ENCODE peak calls at places on chromosomes 11 and 22, in five cellular contexts. One of them, this sample, is unnamed.
A peak's percentile ranks its signal among the peaks of the same experiment; 100 is the strongest.

GRCh38 chr22:34281738-34282137 is 361.5 kb upstream of the LARGE1 start:
- DNase-seq in PC-3: no peak
- DNase-seq in SK-N-SH: no peak
- DNase-seq in OCI-LY7: no peak
- DNase-seq in GM23338: no peak
- DNase-seq in this sample: no peak

GRCh38 chr22:29152045-29152380 is 53.7 kb upstream of the EMID1 start:
- DNase-seq in OCI-LY7: no peak
- DNase-seq in PC-3: no peak
- DNase-seq in GM23338: peak; percentile 64
- DNase-seq in SK-N-SH: no peak
- DNase-seq in this sample: no peak

GRCh38 chr11:22041039-22041438 is 151.8 kb upstream of the ANO5 start:
- DNase-seq in OCI-LY7: no peak
- DNase-seq in SK-N-SH: no peak
- DNase-seq in GM23338: no peak
- DNase-seq in PC-3: no peak
- DNase-seq in this sample: no peak

GRCh38 chr11:69539416-69540117 is 58.1 kb downstream of the LINC01488 start:
- DNase-seq in GM23338: no peak
- DNase-seq in PC-3: no peak
- DNase-seq in OCI-LY7: no peak
- DNase-seq in SK-N-SH: no peak
- DNase-seq in this sample: no peak

GRCh38 chr11:46286789-46287188 is 9.3 kb downstream of the CREB3L1 start:
- DNase-seq in GM23338: no peak
- DNase-seq in SK-N-SH: no peak
- DNase-seq in PC-3: no peak
- DNase-seq in OCI-LY7: no peak
- DNase-seq in this sample: no peak

GRCh38 chr11:12674571-12674935 is 332 bp downstream of the TEAD1 start:
- DNase-seq in GM23338: peak; percentile 79
- DNase-seq in SK-N-SH: peak; percentile 81
- DNase-seq in OCI-LY7: peak; percentile 24
- DNase-seq in PC-3: no peak
- DNase-seq in this sample: peak; percentile 36

GRCh38 chr11:4926607-4927006 is 2.5 kb upstream of the OR51G1 start:
- DNase-seq in SK-N-SH: no peak
- DNase-seq in GM23338: no peak
- DNase-seq in PC-3: no peak
- DNase-seq in OCI-LY7: no peak
- DNase-seq in this sample: no peak

GRCh38 chr22:19719055-19719482 is 4.3 kb upstream of the GP1BB start:
- DNase-seq in GM23338: no peak
- DNase-seq in PC-3: no peak
- DNase-seq in OCI-LY7: no peak
- DNase-seq in SK-N-SH: no peak
- DNase-seq in this sample: no peak

GRCh38 chr22:25172153-25172552 is 27.5 kb upstream of the CRYBB3 start:
- DNase-seq in OCI-LY7: no peak
- DNase-seq in SK-N-SH: peak; percentile 49
- DNase-seq in GM23338: no peak
- DNase-seq in PC-3: peak; percentile 34
- DNase-seq in this sample: no peak

GRCh38 chr11:125229006-125229405 is 64.5 kb downstream of the PKNOX2 start:
- DNase-seq in SK-N-SH: no peak
- DNase-seq in PC-3: no peak
- DNase-seq in GM23338: peak; percentile 45
- DNase-seq in OCI-LY7: no peak
- DNase-seq in this sample: no peak

GRCh38 chr11:121154473-121154872 is 53.4 kb downstream of the TECTA start:
- DNase-seq in PC-3: no peak
- DNase-seq in GM23338: no peak
- DNase-seq in SK-N-SH: peak; percentile 52
- DNase-seq in OCI-LY7: no peak
- DNase-seq in this sample: no peak

GRCh38 chr22:30234786-30235470 is 11.6 kb downstream of the LIF start:
- DNase-seq in PC-3: no peak
- DNase-seq in OCI-LY7: no peak
- DNase-seq in GM23338: no peak
- DNase-seq in SK-N-SH: no peak
- DNase-seq in this sample: no peak

GRCh38 chr11:34243620-34244493 is 114.0 kb downstream of the ABTB2 start:
- DNase-seq in GM23338: no peak
- DNase-seq in SK-N-SH: no peak
- DNase-seq in PC-3: peak; percentile 87
- DNase-seq in OCI-LY7: no peak
- DNase-seq in this sample: peak; percentile 91

GRCh38 chr11:24866743-24867142 is 369.9 kb downstream of the LUZP2 start:
- DNase-seq in OCI-LY7: no peak
- DNase-seq in GM23338: no peak
- DNase-seq in SK-N-SH: peak; percentile 25
- DNase-seq in PC-3: no peak
- DNase-seq in this sample: no peak

GRCh38 chr11:66325140-66325754 is 8.4 kb upstream of the CD248 start:
- DNase-seq in GM23338: no peak
- DNase-seq in SK-N-SH: peak; percentile 19
- DNase-seq in OCI-LY7: peak; percentile 72
- DNase-seq in PC-3: no peak
- DNase-seq in this sample: no peak

GRCh38 chr11:74493816-74494630 is 499 bp upstream of the LIPT2 start:
- DNase-seq in SK-N-SH: no peak
- DNase-seq in OCI-LY7: no peak
- DNase-seq in GM23338: peak; percentile 34
- DNase-seq in PC-3: peak; percentile 80
- DNase-seq in this sample: no peak

GRCh38 chr11:68145120-68145866 is 24.1 kb upstream of the CHKA start:
- DNase-seq in SK-N-SH: no peak
- DNase-seq in PC-3: peak; percentile 65
- DNase-seq in OCI-LY7: no peak
- DNase-seq in GM23338: no peak
- DNase-seq in this sample: no peak

GRCh38 chr11:44763111-44763820 is 36.5 kb downstream of the TSPAN18 start:
- DNase-seq in PC-3: no peak
- DNase-seq in SK-N-SH: no peak
- DNase-seq in GM23338: no peak
- DNase-seq in OCI-LY7: no peak
- DNase-seq in this sample: no peak

GRCh38 chr11:22558638-22559037 is 67.0 kb downstream of the FANCF start:
- DNase-seq in GM23338: no peak
- DNase-seq in SK-N-SH: peak; percentile 52
- DNase-seq in OCI-LY7: no peak
- DNase-seq in PC-3: no peak
- DNase-seq in this sample: no peak

GRCh38 chr22:38881464-38881871 is 9.5 kb upstream of the CBX6 start:
- DNase-seq in GM23338: no peak
- DNase-seq in PC-3: peak; percentile 21
- DNase-seq in SK-N-SH: no peak
- DNase-seq in OCI-LY7: no peak
- DNase-seq in this sample: no peak

GRCh38 chr11:883527-883926 is 27.1 kb downstream of the CHID1 start:
- DNase-seq in SK-N-SH: no peak
- DNase-seq in OCI-LY7: no peak
- DNase-seq in GM23338: no peak
- DNase-seq in PC-3: no peak
- DNase-seq in this sample: no peak

GRCh38 chr22:35131423-35132050 is 65.6 kb downstream of the ISX start:
- DNase-seq in PC-3: no peak
- DNase-seq in GM23338: no peak
- DNase-seq in OCI-LY7: no peak
- DNase-seq in SK-N-SH: no peak
- DNase-seq in this sample: peak; percentile 38

GRCh38 chr11:119482561-119483001 is 59.6 kb upstream of the THY1 start:
- DNase-seq in GM23338: no peak
- DNase-seq in OCI-LY7: no peak
- DNase-seq in SK-N-SH: no peak
- DNase-seq in PC-3: no peak
- DNase-seq in this sample: no peak

GRCh38 chr11:119202554-119202953 is 3.6 kb upstream of the CBL start:
- DNase-seq in PC-3: no peak
- DNase-seq in GM23338: no peak
- DNase-seq in OCI-LY7: no peak
- DNase-seq in SK-N-SH: no peak
- DNase-seq in this sample: no peak

GRCh38 chr11:117678651-117679407 is 118.2 kb downstream of the DSCAML1 start:
- DNase-seq in OCI-LY7: no peak
- DNase-seq in SK-N-SH: peak; percentile 45
- DNase-seq in PC-3: no peak
- DNase-seq in GM23338: no peak
- DNase-seq in this sample: no peak

GRCh38 chr11:35563413-35564245 is 38.2 kb upstream of the PAMR1 start:
- DNase-seq in GM23338: no peak
- DNase-seq in SK-N-SH: no peak
- DNase-seq in OCI-LY7: no peak
- DNase-seq in PC-3: no peak
- DNase-seq in this sample: no peak

GRCh38 chr11:37946155-37946766 is 1348.2 kb upstream of the RAG2 start:
- DNase-seq in OCI-LY7: peak; percentile 22
- DNase-seq in SK-N-SH: peak; percentile 16
- DNase-seq in GM23338: peak; percentile 65
- DNase-seq in PC-3: peak; percentile 54
- DNase-seq in this sample: peak; percentile 69

GRCh38 chr11:73280606-73281005 is 8.5 kb downstream of the P2RY6 start:
- DNase-seq in SK-N-SH: no peak
- DNase-seq in PC-3: no peak
- DNase-seq in OCI-LY7: no peak
- DNase-seq in GM23338: no peak
- DNase-seq in this sample: no peak

GRCh38 chr11:61041755-61042518 is 60.4 kb upstream of the CD5 start:
- DNase-seq in OCI-LY7: peak; percentile 76
- DNase-seq in PC-3: peak; percentile 52
- DNase-seq in GM23338: peak; percentile 66
- DNase-seq in SK-N-SH: no peak
- DNase-seq in this sample: peak; percentile 90

GRCh38 chr11:46247664-46248063 is 29.8 kb upstream of the CREB3L1 start:
- DNase-seq in OCI-LY7: peak; percentile 38
- DNase-seq in PC-3: peak; percentile 77
- DNase-seq in SK-N-SH: no peak
- DNase-seq in GM23338: peak; percentile 94
- DNase-seq in this sample: peak; percentile 33

GRCh38 chr22:23259916-23260644 is 79.8 kb downstream of the BCR start:
- DNase-seq in GM23338: peak; percentile 84
- DNase-seq in PC-3: no peak
- DNase-seq in SK-N-SH: no peak
- DNase-seq in OCI-LY7: no peak
- DNase-seq in this sample: no peak

GRCh38 chr11:62427630-62428233 is 8.9 kb downstream of the SCGB1A1 start:
- DNase-seq in PC-3: peak; percentile 35
- DNase-seq in GM23338: no peak
- DNase-seq in SK-N-SH: peak; percentile 47
- DNase-seq in OCI-LY7: no peak
- DNase-seq in this sample: no peak

GRCh38 chr11:104526006-104526405 is 362.1 kb upstream of the PDGFD start:
- DNase-seq in GM23338: no peak
- DNase-seq in SK-N-SH: no peak
- DNase-seq in OCI-LY7: no peak
- DNase-seq in PC-3: no peak
- DNase-seq in this sample: no peak

GRCh38 chr11:61332266-61332822 is 561 bp downstream of the DDB1 start:
- DNase-seq in GM23338: peak; percentile 61
- DNase-seq in OCI-LY7: peak; percentile 10
- DNase-seq in PC-3: peak; percentile 26
- DNase-seq in SK-N-SH: peak; percentile 51
- DNase-seq in this sample: no peak

DNA sequence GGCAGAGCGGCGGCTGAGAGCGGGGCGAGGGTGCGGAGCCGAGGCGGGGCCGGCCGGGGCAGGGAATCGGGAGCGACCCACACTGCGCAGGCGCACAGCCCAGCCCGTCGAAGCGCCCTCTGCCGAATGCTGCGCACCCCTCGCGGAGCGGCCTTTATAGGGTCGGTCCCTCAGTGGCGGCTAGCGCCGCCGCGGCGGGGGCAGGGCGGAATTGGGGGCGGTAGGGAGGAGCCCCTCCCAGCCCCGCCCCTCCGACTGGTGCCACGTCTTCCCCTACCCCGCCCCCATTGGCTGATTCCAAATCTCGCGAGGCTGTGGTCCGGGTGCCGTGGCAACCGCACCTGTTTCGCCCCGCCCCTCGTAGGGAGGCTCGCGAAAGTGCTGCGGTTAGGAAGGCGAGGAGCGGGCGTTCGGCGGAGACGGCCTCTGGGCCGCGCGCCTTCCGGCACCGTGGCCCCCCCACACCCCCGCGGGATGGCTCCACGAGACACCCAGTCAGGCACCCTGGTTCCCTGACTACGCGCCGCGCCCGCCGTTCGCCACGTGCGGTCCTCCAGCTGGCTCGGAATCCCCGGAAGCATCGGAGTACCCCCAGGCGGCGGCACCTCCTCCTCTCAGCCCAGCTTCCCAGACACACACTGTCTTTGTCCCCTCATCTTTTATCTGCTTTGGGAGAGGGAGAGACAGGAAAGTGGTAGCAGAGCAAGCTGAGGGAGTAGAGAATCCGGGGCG is at the start of gene EHD1:
- DNase-seq in GM23338: peak; percentile 99
- DNase-seq in PC-3: peak; percentile 100
- DNase-seq in OCI-LY7: peak; percentile 100
- DNase-seq in SK-N-SH: peak; percentile 100
- DNase-seq in this sample: peak; percentile 99
- H3K4me1 ChIP-seq in GM23338: peaks cover 15% of the 10 kb centered on the region
- H3K4me1 ChIP-seq in PC-3: peaks cover 29% of the 10 kb centered on the region
- H3K4me1 ChIP-seq in OCI-LY7: peaks cover 76% of the 10 kb centered on the region
- H3K4me1 ChIP-seq in SK-N-SH: peaks cover 6% of the 10 kb centered on the region
- H3K4me1 ChIP-seq in this sample: peaks cover 30% of the 10 kb centered on the region

GRCh38 chr22:46075764-46076531 is 74.4 kb upstream of the PPARA start:
- DNase-seq in GM23338: no peak
- DNase-seq in OCI-LY7: no peak
- DNase-seq in PC-3: no peak
- DNase-seq in SK-N-SH: no peak
- DNase-seq in this sample: no peak
- TF ChIP-seq EZH2phosphoT487 in GM23338: no peak
- TF ChIP-seq EZH2phosphoT487 in OCI-LY7: no peak
- TF ChIP-seq EZH2phosphoT487 in PC-3: no peak
- TF ChIP-seq EZH2phosphoT487 in SK-N-SH: no peak
- TF ChIP-seq EZH2phosphoT487 in this sample: no peak

GRCh38 chr11:42521994-42522393 is 789.8 kb upstream of the API5 start:
- DNase-seq in SK-N-SH: no peak
- DNase-seq in PC-3: peak; percentile 78
- DNase-seq in OCI-LY7: no peak
- DNase-seq in GM23338: no peak
- DNase-seq in this sample: no peak

GRCh38 chr11:42524534-42525227 is 787.1 kb upstream of the API5 start:
- DNase-seq in PC-3: peak; percentile 77
- DNase-seq in GM23338: peak; percentile 82
- DNase-seq in OCI-LY7: peak; percentile 50
- DNase-seq in SK-N-SH: peak; percentile 50
- DNase-seq in this sample: peak; percentile 84

GRCh38 chr11:42528471-42528870 is 783.3 kb upstream of the API5 start:
- DNase-seq in SK-N-SH: no peak
- DNase-seq in GM23338: no peak
- DNase-seq in PC-3: no peak
- DNase-seq in OCI-LY7: no peak
- DNase-seq in this sample: no peak

GRCh38 chr11:42526366-42526765 is 785.4 kb upstream of the API5 start:
- DNase-seq in OCI-LY7: no peak
- DNase-seq in SK-N-SH: no peak
- DNase-seq in PC-3: no peak
- DNase-seq in GM23338: no peak
- DNase-seq in this sample: no peak
- H3K4me1 ChIP-seq in OCI-LY7: no peaks in the 10 kb centered on the region
- H3K4me1 ChIP-seq in SK-N-SH: no peaks in the 10 kb centered on the region
- H3K4me1 ChIP-seq in PC-3: peaks cover 10% of the 10 kb centered on the region
- H3K4me1 ChIP-seq in GM23338: peaks cover 17% of the 10 kb centered on the region
- H3K4me1 ChIP-seq in this sample: peaks cover 3% of the 10 kb centered on the region

GRCh38 chr11:113446112-113446511 is 29.1 kb downstream of the DRD2 start:
- DNase-seq in PC-3: peak; percentile 94
- DNase-seq in GM23338: no peak
- DNase-seq in OCI-LY7: no peak
- DNase-seq in SK-N-SH: no peak
- DNase-seq in this sample: no peak
- TF ChIP-seq EZH2phosphoT487 in PC-3: no peak
- TF ChIP-seq EZH2phosphoT487 in GM23338: no peak
- TF ChIP-seq EZH2phosphoT487 in OCI-LY7: no peak
- TF ChIP-seq EZH2phosphoT487 in SK-N-SH: no peak
- TF ChIP-seq EZH2phosphoT487 in this sample: no peak

This sample was measured in MM.1S.